ENCODE peak calls at places on chromosomes 2 and 18, in four cellular contexts. One of them, this sample, is unnamed.

GRCh38 chr18:47251289-47252120 is at the start of gene SKOR2:
- DNase-seq in stomach: no peak
- DNase-seq in endodermal cell: peak
- DNase-seq in kidney epithelial cell: no peak
- DNase-seq in this sample: no peak

GRCh38 chr2:774436-774835 is 97.2 kb upstream of the TMEM18 start:
- DNase-seq in stomach: no peak
- DNase-seq in endodermal cell: peak
- DNase-seq in kidney epithelial cell: no peak
- DNase-seq in this sample: no peak

GRCh38 chr2:237231593-237231992 is 145.9 kb downstream of the COPS8 start:
- DNase-seq in stomach: no peak
- DNase-seq in endodermal cell: no peak
- DNase-seq in kidney epithelial cell: no peak
- DNase-seq in this sample: no peak

GRCh38 chr18:45836242-45837215 is 11.1 kb downstream of the SIGLEC15 start:
- DNase-seq in stomach: no peak
- DNase-seq in endodermal cell: no peak
- DNase-seq in kidney epithelial cell: no peak
- DNase-seq in this sample: no peak

GRCh38 chr18:74190086-74190485 is 41.8 kb downstream of the TIMM21 start:
- DNase-seq in stomach: no peak
- DNase-seq in endodermal cell: no peak
- DNase-seq in kidney epithelial cell: no peak
- DNase-seq in this sample: peak

GRCh38 chr2:142803158-142803557 is 74.3 kb upstream of the KYNU start:
- DNase-seq in stomach: no peak
- DNase-seq in endodermal cell: no peak
- DNase-seq in kidney epithelial cell: no peak
- DNase-seq in this sample: no peak

GRCh38 chr2:86518498-86518897 is 44.7 kb downstream of the CHMP3 start:
- DNase-seq in stomach: no peak
- DNase-seq in endodermal cell: peak
- DNase-seq in kidney epithelial cell: no peak
- DNase-seq in this sample: peak

GRCh38 chr2:120912101-120912985 is 176.7 kb downstream of the GLI2 start:
- DNase-seq in stomach: peak
- DNase-seq in endodermal cell: no peak
- DNase-seq in kidney epithelial cell: no peak
- DNase-seq in this sample: peak

GRCh38 chr2:120432293-120432975 is 86.5 kb downstream of the INHBB start:
- DNase-seq in stomach: no peak
- DNase-seq in endodermal cell: peak
- DNase-seq in kidney epithelial cell: no peak
- DNase-seq in this sample: no peak

GRCh38 chr2:226423498-226423960 is 376.1 kb downstream of the IRS1 start:
- DNase-seq in stomach: peak
- DNase-seq in endodermal cell: peak
- DNase-seq in kidney epithelial cell: no peak
- DNase-seq in this sample: no peak

GRCh38 chr2:214465386-214466146 is 54.7 kb downstream of the VWC2L start:
- DNase-seq in stomach: no peak
- DNase-seq in endodermal cell: no peak
- DNase-seq in kidney epithelial cell: no peak
- DNase-seq in this sample: no peak

GRCh38 chr18:27202771-27203170 is 17.7 kb upstream of the CHST9 start:
- DNase-seq in stomach: no peak
- DNase-seq in endodermal cell: no peak
- DNase-seq in kidney epithelial cell: no peak
- DNase-seq in this sample: no peak

GRCh38 chr18:4454548-4455112 is 477 bp downstream of the DLGAP1 start:
- DNase-seq in stomach: no peak
- DNase-seq in endodermal cell: no peak
- DNase-seq in kidney epithelial cell: no peak
- DNase-seq in this sample: no peak

GRCh38 chr2:43332653-43333052 is 106.2 kb upstream of the ZFP36L2 start:
- DNase-seq in stomach: no peak
- DNase-seq in endodermal cell: no peak
- DNase-seq in kidney epithelial cell: no peak
- DNase-seq in this sample: no peak

GRCh38 chr18:34890486-34891085 is 150.6 kb upstream of the MAPRE2 start:
- DNase-seq in stomach: no peak
- DNase-seq in endodermal cell: no peak
- DNase-seq in kidney epithelial cell: no peak
- DNase-seq in this sample: no peak

GRCh38 chr2:23513881-23514793 is 129.2 kb downstream of the KLHL29 start:
- DNase-seq in stomach: no peak
- DNase-seq in endodermal cell: no peak
- DNase-seq in kidney epithelial cell: no peak
- DNase-seq in this sample: peak

GRCh38 chr2:68806511-68807109 is 64.6 kb downstream of the BMP10 start:
- DNase-seq in stomach: no peak
- DNase-seq in endodermal cell: no peak
- DNase-seq in kidney epithelial cell: no peak
- DNase-seq in this sample: peak

GRCh38 chr2:11560806-11561205 is 27.0 kb downstream of the GREB1 start:
- DNase-seq in stomach: peak
- DNase-seq in endodermal cell: peak
- DNase-seq in kidney epithelial cell: no peak
- DNase-seq in this sample: no peak

GRCh38 chr2:170369228-170369627 is 191.3 kb downstream of the MYO3B start:
- DNase-seq in stomach: no peak
- DNase-seq in endodermal cell: no peak
- DNase-seq in kidney epithelial cell: no peak
- DNase-seq in this sample: no peak

GRCh38 chr2:45964226-45964841 is 312.9 kb downstream of the PRKCE start:
- DNase-seq in stomach: peak
- DNase-seq in endodermal cell: peak
- DNase-seq in kidney epithelial cell: peak
- DNase-seq in this sample: peak

GRCh38 chr2:118198268-118198667 is 110.0 kb downstream of the INSIG2 start:
- DNase-seq in stomach: no peak
- DNase-seq in endodermal cell: no peak
- DNase-seq in kidney epithelial cell: no peak
- DNase-seq in this sample: no peak
- H3K4me3 ChIP-seq in stomach: no peak
- H3K4me3 ChIP-seq in endodermal cell: no peak
- H3K4me3 ChIP-seq in kidney epithelial cell: no peak
- H3K4me3 ChIP-seq in this sample: no peak

DNA sequence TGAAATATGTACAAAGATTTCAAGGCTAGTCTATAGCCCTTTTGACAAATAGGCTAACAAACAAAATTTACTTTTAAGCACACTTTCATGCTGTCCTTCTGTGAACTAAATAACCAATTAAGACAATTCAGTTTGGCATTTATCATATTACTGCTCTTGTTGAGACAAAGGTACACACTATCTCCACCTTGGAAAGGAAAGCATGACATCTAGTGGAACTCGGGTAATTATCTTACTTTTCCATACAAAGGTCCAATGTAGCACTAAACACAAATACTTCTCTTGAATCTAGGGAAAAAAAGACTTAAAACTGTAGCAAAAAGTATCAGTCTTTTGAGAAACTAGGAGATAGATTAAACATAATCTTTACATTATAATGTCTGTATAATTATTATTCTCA is 125.0 kb upstream of the CD226 start:
- DNase-seq in stomach: no peak
- DNase-seq in endodermal cell: no peak
- DNase-seq in kidney epithelial cell: peak
- DNase-seq in this sample: peak
- TF ChIP-seq CTCF in stomach: no peak
- TF ChIP-seq CTCF in endodermal cell: peak
- TF ChIP-seq CTCF in kidney epithelial cell: peak
- TF ChIP-seq CTCF in this sample: peak

GRCh38 chr18:2986150-2986865 is 26.6 kb downstream of the LPIN2 start:
- DNase-seq in stomach: no peak
- DNase-seq in endodermal cell: no peak
- DNase-seq in kidney epithelial cell: no peak
- DNase-seq in this sample: peak

GRCh38 chr18:2985628-2986027 is 27.3 kb downstream of the LPIN2 start:
- DNase-seq in stomach: no peak
- DNase-seq in endodermal cell: no peak
- DNase-seq in kidney epithelial cell: no peak
- DNase-seq in this sample: peak

GRCh38 chr18:2991241-2991640 is 21.7 kb downstream of the LPIN2 start:
- DNase-seq in stomach: no peak
- DNase-seq in endodermal cell: no peak
- DNase-seq in kidney epithelial cell: no peak
- DNase-seq in this sample: no peak

GRCh38 chr18:2984703-2985261 is 28.2 kb downstream of the LPIN2 start:
- DNase-seq in stomach: peak
- DNase-seq in endodermal cell: no peak
- DNase-seq in kidney epithelial cell: no peak
- DNase-seq in this sample: no peak

DNA sequence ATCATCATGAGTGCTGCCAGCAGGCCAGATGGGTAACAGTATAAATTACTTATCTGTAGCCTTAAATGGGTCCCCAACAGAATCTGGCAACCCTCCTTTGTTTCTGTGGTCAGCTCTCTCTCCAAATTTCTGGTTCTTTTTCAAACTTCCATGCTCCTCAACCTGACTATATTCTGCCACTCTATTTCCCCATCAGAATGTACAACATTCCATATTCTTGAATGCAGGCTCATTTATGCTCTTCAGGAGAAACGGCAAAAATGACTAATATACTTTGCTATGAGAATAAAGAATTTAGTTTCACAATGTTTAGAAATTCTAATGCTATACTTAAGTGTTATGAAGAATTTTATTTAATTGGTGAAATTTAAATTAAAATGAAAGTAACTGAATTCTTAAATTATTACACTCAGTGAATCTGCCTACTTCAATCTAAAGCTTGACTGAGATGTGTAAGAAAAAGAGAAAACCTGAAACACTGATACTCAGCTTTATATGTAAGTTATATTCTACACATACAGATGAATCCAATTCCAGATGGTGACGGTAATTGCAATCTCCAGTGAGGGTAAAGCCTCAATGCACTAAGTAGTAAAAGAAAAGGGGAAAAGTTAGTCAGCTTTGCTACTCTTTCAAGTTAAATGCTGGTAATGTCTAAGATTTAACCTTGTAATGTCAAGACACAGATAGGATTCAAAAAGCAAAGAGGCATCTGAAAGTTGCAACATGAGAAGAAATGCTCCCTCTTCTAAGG is 24.7 kb downstream of the LPIN2 start:
- DNase-seq in stomach: no peak
- DNase-seq in endodermal cell: no peak
- DNase-seq in kidney epithelial cell: no peak
- DNase-seq in this sample: peak
- H3K4me3 ChIP-seq in stomach: no peak
- H3K4me3 ChIP-seq in endodermal cell: no peak
- H3K4me3 ChIP-seq in kidney epithelial cell: no peak
- H3K4me3 ChIP-seq in this sample: no peak

GRCh38 chr2:18219676-18220075 is 340.8 kb downstream of the RDH14 start:
- DNase-seq in stomach: no peak
- DNase-seq in endodermal cell: no peak
- DNase-seq in kidney epithelial cell: no peak
- DNase-seq in this sample: no peak
- TF ChIP-seq CTCF in stomach: no peak
- TF ChIP-seq CTCF in endodermal cell: peak
- TF ChIP-seq CTCF in kidney epithelial cell: no peak
- TF ChIP-seq CTCF in this sample: peak

GRCh38 chr2:157874278-157874825 is 1.8 kb downstream of the ACVR1 start:
- DNase-seq in stomach: no peak
- DNase-seq in endodermal cell: no peak
- DNase-seq in kidney epithelial cell: no peak
- DNase-seq in this sample: no peak
- H3K4me3 ChIP-seq in stomach: peak
- H3K4me3 ChIP-seq in endodermal cell: peak
- H3K4me3 ChIP-seq in kidney epithelial cell: peak
- H3K4me3 ChIP-seq in this sample: peak

This sample was measured in fibroblast of the aortic adventitia.